ENCODE peak calls at places on chromosomes 7 and 10, in eight cellular contexts. E, J, S, K, I, X, A and G are unnamed samples.

GRCh38 chr7:127822822-127823508 is 171.0 kb downstream of the SND1 start:
- DNase-seq in K (no peak), A (no peak), S (no peak), X (no peak), I (no peak), J (no peak), E (no peak), G (no peak)

GRCh38 chr10:8158439-8159071 is 104.1 kb downstream of the GATA3 start:
- DNase-seq in S (no peak), I (no peak), A (no peak), X (no peak), J (no peak), E (no peak), K (no peak), G (no peak)

GRCh38 chr7:4745265-4745919 is 30.0 kb upstream of the AP5Z1 start:
- DNase-seq in S (no peak), A (no peak), J (no peak), I (no peak), X (no peak), E (no peak), K (no peak), G (peak; percentile 21)

GRCh38 chr7:130723784-130724183 is 10.2 kb downstream of the KLF14 start:
- DNase-seq in X (no peak), K (no peak), I (no peak), S (no peak), E (no peak), A (no peak), J (peak; percentile 44), G (no peak)

GRCh38 chr7:2567663-2568238 is 9.0 kb downstream of the IQCE start:
- DNase-seq in K (no peak), E (peak; percentile 45), J (peak; percentile 83), X (no peak), S (no peak), A (peak; percentile 72), I (no peak), G (no peak)

GRCh38 chr10:494556-494955 is 194.9 kb downstream of the DIP2C start:
- DNase-seq in E (no peak), S (no peak), X (no peak), K (no peak), A (no peak), I (no peak), J (no peak), G (no peak)

GRCh38 chr7:155870334-155871180 is 58.3 kb upstream of the SHH start:
- DNase-seq in I (no peak), K (no peak), X (no peak), S (no peak), J (no peak), A (no peak), E (no peak), G (no peak)

GRCh38 chr10:126844406-126844805 is 60.8 kb upstream of the DOCK1 start:
- DNase-seq in E (no peak), I (no peak), X (no peak), K (no peak), S (no peak), A (no peak), J (no peak), G (no peak)

GRCh38 chr7:28666144-28666543 is 253.8 kb downstream of the CREB5 start:
- DNase-seq in E (no peak), S (no peak), I (peak; percentile 46), X (no peak), J (no peak), A (no peak), K (no peak), G (no peak)

GRCh38 chr10:103910442-103911000 is 7.5 kb downstream of the STN1 start:
- DNase-seq in K (no peak), E (no peak), S (no peak), A (no peak), J (no peak), X (no peak), I (no peak), G (no peak)

GRCh38 chr7:55053651-55054226 is 34.9 kb downstream of the EGFR start:
- DNase-seq in A (peak; percentile 47), E (no peak), S (no peak), X (no peak), I (no peak), J (no peak), K (no peak), G (no peak)

GRCh38 chr10:113317476-113317875 is 235.4 kb upstream of the HABP2 start:
- DNase-seq in A (no peak), K (no peak), J (no peak), S (no peak), E (no peak), I (no peak), X (no peak), G (no peak)